ENCODE peak calls at places on chromosomes 13 and 19, in five cellular contexts. V is NCI-H446, B is WERI-Rb-1, E is AG08395, X is T-helper 2 cell. W is an unnamed sample.

GRCh38 chr19:40673377-40673776 is 17.1 kb downstream of the NUMBL start:
- DNase-seq in E (no peak), B (no peak), X (no peak), V (no peak), W (no peak)

GRCh38 chr19:5156231-5156986 is 184.2 kb downstream of the PTPRS start:
- DNase-seq in X (no peak), V (no peak), B (peak; percentile 49), E (peak; percentile 54), W (no peak)

GRCh38 chr13:51435002-51435578 is 17.7 kb downstream of the INTS6 start:
- DNase-seq in X (no peak), E (peak; percentile 22), V (no peak), B (no peak), W (no peak)

GRCh38 chr13:102825400-102825799 is 20.4 kb upstream of the ERCC5 start:
- DNase-seq in V (no peak), B (no peak), E (no peak), X (no peak), W (no peak)

GRCh38 chr13:30364876-30365275 is 57.4 kb upstream of the UBE2L5 start:
- DNase-seq in V (no peak), X (no peak), B (no peak), E (peak; percentile 23), W (no peak)

GRCh38 chr13:45341799-45342584 is 1.0 kb upstream of the TPT1 start:
- DNase-seq in E (peak; percentile 23), X (no peak), V (no peak), B (no peak), W (no peak)

GRCh38 chr19:507286-508203 is at the start of gene TPGS1:
- DNase-seq in V (peak; percentile 86), X (peak; percentile 82), B (peak; percentile 94), E (peak; percentile 81), W (peak; percentile 83)

GRCh38 chr19:5340637-5341447 is at the start of gene PTPRS:
- DNase-seq in X (peak; percentile 41), V (peak; percentile 86), B (peak; percentile 90), E (peak; percentile 98), W (peak; percentile 65)

GRCh38 chr19:18751571-18751970 is 39.5 kb downstream of the COMP start:
- DNase-seq in E (no peak), V (no peak), B (no peak), X (no peak), W (no peak)

GRCh38 chr13:44141213-44141724 is 232.4 kb upstream of the SERP2 start:
- DNase-seq in E (no peak), V (no peak), B (no peak), X (no peak), W (no peak)

GRCh38 chr13:54184576-54184975 is 1156.0 kb downstream of the OLFM4 start:
- DNase-seq in V (no peak), X (no peak), E (no peak), B (no peak), W (no peak)

GRCh38 chr13:102035969-102036368 is 365.9 kb downstream of the FGF14 start:
- DNase-seq in V (no peak), E (no peak), B (no peak), X (no peak), W (no peak)

GRCh38 chr13:100196380-100196779 is 107.5 kb downstream of the PCCA start:
- DNase-seq in E (no peak), B (no peak), X (no peak), V (no peak), W (no peak)

GRCh38 chr13:50646070-50646469 is 197.4 kb downstream of the DLEU7 start:
- DNase-seq in E (peak; percentile 29), V (no peak), X (no peak), B (no peak), W (no peak)

GRCh38 chr13:55577082-55577846 is 1563.5 kb upstream of the PRR20A start:
- DNase-seq in V (no peak), B (no peak), X (no peak), E (no peak), W (no peak)

GRCh38 chr19:43739836-43740235 is 14.9 kb downstream of the SMG9 start:
- DNase-seq in X (no peak), V (no peak), E (no peak), B (no peak), W (no peak)

GRCh38 chr13:113592571-113592970 is 8.0 kb downstream of the TFDP1 start:
- DNase-seq in V (no peak), X (no peak), E (no peak), B (peak; percentile 6), W (no peak)

GRCh38 chr19:14672043-14672872 is 2.4 kb downstream of the ADGRE3 start:
- DNase-seq in B (no peak), V (no peak), X (no peak), E (no peak), W (no peak)

GRCh38 chr19:35977446-35978222 is 17.4 kb upstream of the SDHAF1 start:
- DNase-seq in X (no peak), B (peak; percentile 96), V (peak; percentile 44), E (no peak), W (no peak)

GRCh38 chr19:22545751-22546150 is 88.4 kb upstream of the ZNF492 start:
- DNase-seq in V (no peak), B (peak; percentile 61), E (peak; percentile 3), X (no peak), W (no peak)

GRCh38 chr19:49106648-49107135 is 7.5 kb upstream of the LIN7B start:
- DNase-seq in V (no peak), B (peak; percentile 76), X (peak; percentile 56), E (peak; percentile 35), W (peak; percentile 56)

GRCh38 chr19:296476-297225 is 5.4 kb upstream of the PLPP2 start:
- DNase-seq in E (no peak), V (no peak), X (no peak), B (no peak), W (no peak)

GRCh38 chr19:33302974-33303790 is 848 bp upstream of the CEBPA start:
- DNase-seq in B (peak; percentile 54), E (peak; percentile 59), X (no peak), V (no peak), W (peak; percentile 40)

GRCh38 chr19:15317392-15318011 is 14.8 kb downstream of the BRD4 start:
- DNase-seq in V (no peak), E (peak; percentile 64), X (no peak), B (no peak), W (no peak)

GRCh38 chr13:103350147-103350546 is 283.9 kb upstream of the SLC10A2 start:
- DNase-seq in V (no peak), B (no peak), X (no peak), E (no peak), W (no peak)

GRCh38 chr19:55383789-55384575 is at the start of gene TMEM238:
- DNase-seq in X (no peak), B (peak; percentile 61), V (no peak), E (peak; percentile 74), W (peak; percentile 58)

GRCh38 chr19:38362076-38362945 is 12.1 kb upstream of the PSMD8 start:
- DNase-seq in B (peak; percentile 94), E (peak; percentile 85), V (peak; percentile 38), X (peak; percentile 63), W (peak; percentile 58)

GRCh38 chr13:66264976-66265375 is 965.2 kb downstream of the PCDH9 start:
- DNase-seq in X (no peak), V (no peak), E (no peak), B (no peak), W (no peak)

GRCh38 chr13:22175211-22175610 is 504.3 kb downstream of the FGF9 start:
- DNase-seq in V (no peak), B (no peak), X (no peak), E (no peak), W (no peak)

GRCh38 chr19:55160128-55160985 is 2.8 kb upstream of the TNNI3 start:
- DNase-seq in E (peak; percentile 96), X (peak; percentile 82), V (peak; percentile 81), B (peak; percentile 98), W (peak; percentile 70)

GRCh38 chr19:15185188-15185587 is 15.6 kb downstream of the NOTCH3 start:
- DNase-seq in V (no peak), E (no peak), B (no peak), X (no peak), W (no peak)

W was measured in activated B cell treated with CpG ODN at 0.5 μM for 24 hours.